ENCODE peak calls at places on chromosomes 11 and 22, in six cellular contexts. L is stimulated activated CD8-positive, alpha-beta memory T cell treated with anti-CD3 and anti-CD28 coated beads, Interleukin-12 subunit alpha, Interleukin-12 subunit beta, amount 100 ng/mL, for 1 hour; W is AML-193; K is amygdala; G is MCF 10A; J is GM12865. X is an unnamed sample.

GRCh38 chr22:49922926-49923325 is 4.5 kb downstream of the CRELD2 start:
- DNase-seq in W (no peak), L (no peak), J (no peak), K (no peak), G (no peak), X (no peak)

GRCh38 chr11:121478226-121478894 is 25.6 kb upstream of the SORL1-AS1 start:
- DNase-seq in J (no peak), W (no peak), K (no peak), G (no peak), L (no peak), X (peak)

GRCh38 chr11:70924108-70924507 is 328.3 kb downstream of the SHANK2 start:
- DNase-seq in W (no peak), G (no peak), K (no peak), L (no peak), J (no peak), X (no peak)

GRCh38 chr11:117597083-117597482 is 199.9 kb downstream of the DSCAML1 start:
- DNase-seq in G (peak), J (peak), L (no peak), W (peak), K (no peak), X (peak)

GRCh38 chr11:88807349-88807748 is 258.4 kb downstream of the GRM5 start:
- DNase-seq in K (no peak), J (peak), L (no peak), G (no peak), W (no peak), X (no peak)

GRCh38 chr11:96199563-96200025 is 143.4 kb downstream of the MAML2 start:
- DNase-seq in L (no peak), W (no peak), G (peak), K (no peak), J (no peak), X (peak)

GRCh38 chr11:90250970-90251369 is 28.1 kb upstream of the CHORDC1 start:
- DNase-seq in W (peak), L (no peak), K (no peak), G (no peak), J (no peak), X (no peak)

GRCh38 chr11:63505857-63506528 is at the start of gene LGALS12:
- DNase-seq in W (peak), J (no peak), G (no peak), K (no peak), L (no peak), X (peak)

GRCh38 chr11:74948546-74948897 is 369 bp downstream of the XRRA1 start:
- DNase-seq in J (no peak), W (no peak), L (no peak), K (no peak), G (no peak), X (peak)

GRCh38 chr11:57493507-57494503 is 21.7 kb downstream of the SLC43A1 start:
- DNase-seq in L (peak), G (peak), W (no peak), K (no peak), J (peak), X (peak)

GRCh38 chr11:87851827-87852226 is 323.4 kb downstream of the RAB38 start:
- DNase-seq in G (no peak), L (no peak), J (no peak), K (no peak), W (no peak), X (no peak)

GRCh38 chr11:87447606-87448005 is 409.9 kb downstream of the TMEM135 start:
- DNase-seq in K (no peak), L (no peak), J (no peak), G (no peak), W (no peak), X (no peak)

GRCh38 chr11:3885855-3886254 is 30.4 kb downstream of the STIM1 start:
- DNase-seq in G (no peak), W (no peak), K (no peak), J (no peak), L (no peak), X (no peak)

GRCh38 chr11:102513869-102514268 is 16.7 kb downstream of the MMP7 start:
- DNase-seq in J (no peak), K (no peak), L (no peak), W (no peak), G (peak), X (peak)

GRCh38 chr11:104547996-104548661 is 350.1 kb downstream of the CASP12 start:
- DNase-seq in L (no peak), K (no peak), G (peak), J (peak), W (no peak), X (peak)

GRCh38 chr11:59154585-59154984 is 11.9 kb downstream of the FAM111A start:
- DNase-seq in L (no peak), G (no peak), W (no peak), J (no peak), K (no peak), X (no peak)

GRCh38 chr11:10350341-10350740 is 45.5 kb downstream of the ADM start:
- DNase-seq in G (peak), J (no peak), L (no peak), K (no peak), W (no peak), X (peak)

GRCh38 chr11:46001427-46002049 is 79.1 kb downstream of the LARGE2 start:
- DNase-seq in G (no peak), K (no peak), J (no peak), L (no peak), W (no peak), X (no peak)

GRCh38 chr11:22666700-22667439 is 459 bp downstream of the GAS2 start:
- DNase-seq in G (no peak), W (no peak), J (peak), L (no peak), K (peak), X (peak)

GRCh38 chr11:122105009-122105828 is 10.8 kb downstream of the BLID start:
- DNase-seq in W (no peak), L (no peak), K (peak), G (no peak), J (no peak), X (no peak)

GRCh38 chr11:12552677-12553076 is 121.5 kb upstream of the TEAD1 start:
- DNase-seq in L (no peak), W (no peak), J (no peak), G (no peak), K (no peak), X (peak)

GRCh38 chr11:47433991-47434786 is 8.0 kb upstream of the PSMC3 start:
- DNase-seq in K (no peak), W (no peak), J (no peak), L (no peak), G (no peak), X (peak)

GRCh38 chr11:32448232-32448631 is 12.9 kb upstream of the WT1 start:
- DNase-seq in W (peak), G (peak), L (no peak), K (no peak), J (peak), X (peak)

GRCh38 chr11:71095294-71095850 is 157.0 kb downstream of the SHANK2 start:
- DNase-seq in W (no peak), J (no peak), G (no peak), K (no peak), L (no peak), X (no peak)

GRCh38 chr22:49970528-49971231 is 10.1 kb downstream of the PIM3 start:
- DNase-seq in J (peak), L (peak), G (peak), W (peak), K (peak), X (peak)